ENCODE peak calls at places on chromosomes 11 and 22, in six cellular contexts. X is A549; I is activated T-cell treated with anti-CD3 and anti-CD28 coated beads for 1 hour; L is right cardiac atrium; J is NCI-H1092 treated with DMSO at 0.1 percent for 48 hours; G is stimulated activated CD8-positive, alpha-beta memory T cell treated with anti-CD3 and anti-CD28 coated beads, Interleukin-15, amount 100 ng/mL, for 4 hours. B is an unnamed sample.

GRCh38 chr11:80214413-80214812 is 773.6 kb upstream of the TENM4 start:
- DNase-seq in J (no peak), G (no peak), I (no peak), X (no peak), L (no peak), B (no peak)

GRCh38 chr11:85627332-85627997 is at the start of gene DLG2:
- DNase-seq in L (no peak), X (no peak), G (no peak), J (peak), I (no peak), B (peak)

GRCh38 chr11:63814383-63814736 is 1.1 kb downstream of the SPINDOC start:
- DNase-seq in X (no peak), L (no peak), J (no peak), I (no peak), G (no peak), B (no peak)

GRCh38 chr11:20497124-20497792 is 102.2 kb upstream of the SLC6A5 start:
- DNase-seq in G (no peak), X (no peak), J (no peak), I (no peak), L (no peak), B (no peak)

GRCh38 chr22:47605441-47605840 is 843.0 kb downstream of the TBC1D22A start:
- DNase-seq in J (no peak), L (no peak), I (no peak), G (no peak), X (no peak), B (no peak)

GRCh38 chr11:77068461-77069335 is 1.9 kb downstream of the CAPN5 start:
- DNase-seq in J (no peak), I (no peak), G (no peak), X (no peak), L (no peak), B (no peak)

GRCh38 chr11:61011239-61011870 is 39.9 kb downstream of the CD6 start:
- DNase-seq in G (no peak), L (no peak), I (no peak), J (no peak), X (no peak), B (no peak)

GRCh38 chr11:94183886-94184264 is 55.2 kb downstream of the PANX1 start:
- DNase-seq in G (no peak), J (no peak), X (peak), L (peak), I (no peak), B (peak)

GRCh38 chr11:76280151-76280881 is 74.0 kb upstream of the WNT11 start:
- DNase-seq in L (no peak), J (peak), I (no peak), X (no peak), G (no peak), B (no peak)

GRCh38 chr11:40130427-40130826 is 1329.0 kb downstream of the LRRC4C start:
- DNase-seq in J (peak), L (no peak), I (no peak), X (no peak), G (no peak), B (no peak)

GRCh38 chr11:64762277-64762915 is 2.6 kb upstream of the PYGM start:
- DNase-seq in J (no peak), L (peak), G (no peak), X (no peak), I (no peak), B (peak)

GRCh38 chr11:64239662-64240466 is 1.0 kb upstream of the FKBP2 start:
- DNase-seq in X (no peak), G (no peak), L (peak), I (no peak), J (no peak), B (no peak)

GRCh38 chr11:8913961-8914660 is 3.1 kb downstream of the AKIP1 start:
- DNase-seq in J (peak), G (no peak), I (peak), L (peak), X (peak), B (peak)

GRCh38 chr22:47213571-47214230 is 451.3 kb downstream of the TBC1D22A start:
- DNase-seq in G (no peak), J (no peak), X (peak), L (no peak), I (peak), B (no peak)

GRCh38 chr22:37215890-37216289 is 3.6 kb upstream of the SSTR3 start:
- DNase-seq in L (no peak), G (no peak), I (no peak), J (no peak), X (no peak), B (no peak)

GRCh38 chr11:46272816-46273427 is 4.5 kb upstream of the CREB3L1 start:
- DNase-seq in J (no peak), L (peak), G (no peak), I (no peak), X (no peak), B (no peak)

B was measured in G401.